ENCODE peak calls at places on chromosomes 1 and 21, in eight cellular contexts. S is stimulated activated CD4-positive, alpha-beta T cell treated with anti-CD3 and anti-CD28 coated beads, Interleukin-2, amount 100 ng/mL, for 48 hours; Q is HCEC 1CT; Y is fibroblast of pulmonary artery; O is RWPE1; U is activated naive CD4-positive, alpha-beta T cell treated with anti-CD3 and anti-CD28 coated beads, Interleukin-2, amount 50 U/mL, for 72 hours; L is iris pigment epithelial cell; M is NCI-H2171 treated with DMSO at 0.1 percent for 48 hours. Z is an unnamed sample.

GRCh38 chr21:14554948-14555347 is 8.8 kb upstream of the SAMSN1 start:
- DNase-seq in S (no peak), Q (no peak), Y (peak; percentile 7), O (no peak), U (no peak), L (peak; percentile 15), M (no peak), Z (no peak)

GRCh38 chr1:159705251-159705910 is 9.0 kb downstream of the CRP start:
- DNase-seq in S (no peak), Q (no peak), Y (no peak), O (no peak), U (no peak), L (no peak), M (no peak), Z (no peak)

GRCh38 chr1:241610056-241610815 is 29.9 kb downstream of the CHML start:
- DNase-seq in S (no peak), Q (peak; percentile 24), Y (peak; percentile 55), O (no peak), U (no peak), L (peak; percentile 71), M (peak; percentile 92), Z (no peak)

GRCh38 chr1:240073097-240073496 is 18.6 kb upstream of the FMN2 start:
- DNase-seq in S (no peak), Q (no peak), Y (no peak), O (no peak), U (no peak), L (no peak), M (no peak), Z (no peak)

GRCh38 chr1:184156521-184157395 is 105.2 kb downstream of the TSEN15 start:
- DNase-seq in S (no peak), Q (no peak), Y (no peak), O (no peak), U (no peak), L (no peak), M (no peak), Z (no peak)

GRCh38 chr21:42073140-42074099 is 2.3 kb downstream of the UMODL1 start:
- DNase-seq in S (no peak), Q (no peak), Y (no peak), O (no peak), U (no peak), L (no peak), M (no peak), Z (no peak)

GRCh38 chr1:69794831-69795230 is 227.1 kb downstream of the LRRC7 start:
- DNase-seq in S (no peak), Q (peak; percentile 3), Y (no peak), O (no peak), U (no peak), L (peak; percentile 50), M (no peak), Z (no peak)

GRCh38 chr1:203284411-203285208 is 20.7 kb upstream of the BTG2 start:
- DNase-seq in S (no peak), Q (no peak), Y (no peak), O (no peak), U (no peak), L (no peak), M (no peak), Z (no peak)

GRCh38 chr1:196660912-196661311 is 9.1 kb downstream of the CFH start:
- DNase-seq in S (no peak), Q (peak; percentile 44), Y (peak; percentile 60), O (peak; percentile 79), U (peak; percentile 6), L (peak; percentile 39), M (peak; percentile 53), Z (no peak)

GRCh38 chr1:164137273-164137947 is 421.6 kb upstream of the PBX1 start:
- DNase-seq in S (no peak), Q (no peak), Y (no peak), O (no peak), U (no peak), L (no peak), M (no peak), Z (no peak)

GRCh38 chr1:234222561-234223280 is 150.5 kb upstream of the COA6 start:
- DNase-seq in S (no peak), Q (no peak), Y (no peak), O (peak; percentile 42), U (no peak), L (no peak), M (no peak), Z (no peak)

GRCh38 chr1:192702212-192702993 is 66.5 kb downstream of the RGS13 start:
- DNase-seq in S (no peak), Q (peak; percentile 78), Y (peak; percentile 67), O (peak; percentile 50), U (no peak), L (peak; percentile 94), M (no peak), Z (no peak)

GRCh38 chr1:109248444-109248796 is 919 bp upstream of the CELSR2 start:
- DNase-seq in S (no peak), Q (no peak), Y (no peak), O (no peak), U (no peak), L (no peak), M (no peak), Z (no peak)

GRCh38 chr1:214050513-214051401 is 63.0 kb downstream of the PROX1 start:
- DNase-seq in S (no peak), Q (no peak), Y (no peak), O (no peak), U (no peak), L (no peak), M (no peak), Z (no peak)

GRCh38 chr1:207863893-207864535 is 46.9 kb downstream of the CD34 start:
- DNase-seq in S (no peak), Q (no peak), Y (no peak), O (no peak), U (no peak), L (no peak), M (no peak), Z (no peak)

GRCh38 chr1:155018617-155019348 is 14.8 kb downstream of the DCST2 start:
- DNase-seq in S (no peak), Q (peak; percentile 25), Y (no peak), O (no peak), U (no peak), L (no peak), M (peak; percentile 43), Z (no peak)

GRCh38 chr1:243268751-243269460 is 13.1 kb downstream of the SDCCAG8 start:
- DNase-seq in S (no peak), Q (no peak), Y (peak; percentile 61), O (no peak), U (no peak), L (no peak), M (no peak), Z (no peak)

GRCh38 chr1:151581446-151581845 is 30.4 kb upstream of the SNX27 start:
- DNase-seq in S (no peak), Q (no peak), Y (no peak), O (no peak), U (no peak), L (no peak), M (no peak), Z (no peak)

GRCh38 chr1:232183802-232184201 is 446.1 kb downstream of the SIPA1L2 start:
- DNase-seq in S (no peak), Q (no peak), Y (no peak), O (no peak), U (no peak), L (no peak), M (peak; percentile 51), Z (no peak)

GRCh38 chr1:22285545-22286396 is 142.9 kb upstream of the WNT4 start:
- DNase-seq in S (no peak), Q (no peak), Y (peak; percentile 23), O (no peak), U (no peak), L (peak; percentile 25), M (no peak), Z (no peak)

GRCh38 chr1:181134543-181135461 is 46.3 kb downstream of the IER5 start:
- DNase-seq in S (no peak), Q (no peak), Y (peak; percentile 67), O (peak; percentile 93), U (peak; percentile 32), L (peak; percentile 83), M (peak; percentile 28), Z (no peak)

GRCh38 chr21:10272216-10272615 is 249.2 kb upstream of the TPTE start:
- DNase-seq in S (no peak), Q (peak; percentile 17), Y (peak; percentile 7), O (no peak), U (no peak), L (no peak), M (no peak), Z (no peak)

GRCh38 chr1:166383635-166384346 is 217.0 kb upstream of the FAM78B start:
- DNase-seq in S (no peak), Q (no peak), Y (no peak), O (no peak), U (no peak), L (no peak), M (no peak), Z (no peak)

GRCh38 chr1:247392088-247392487 is 23.9 kb upstream of the NLRP3 start:
- DNase-seq in S (no peak), Q (no peak), Y (no peak), O (no peak), U (no peak), L (no peak), M (no peak), Z (no peak)

GRCh38 chr1:216731562-216731961 is 8.3 kb upstream of the ESRRG start:
- DNase-seq in S (no peak), Q (no peak), Y (no peak), O (no peak), U (no peak), L (no peak), M (no peak), Z (no peak)

GRCh38 chr1:167630568-167631385 is 745 bp downstream of the RCSD1 start:
- DNase-seq in S (no peak), Q (no peak), Y (no peak), O (no peak), U (no peak), L (no peak), M (peak; percentile 41), Z (no peak)

GRCh38 chr1:187067160-187067559 is 238.4 kb downstream of the PLA2G4A start:
- DNase-seq in S (no peak), Q (no peak), Y (no peak), O (no peak), U (no peak), L (no peak), M (peak; percentile 81), Z (no peak)

GRCh38 chr1:163673756-163674155 is 352.0 kb downstream of the NUF2 start:
- DNase-seq in S (no peak), Q (peak; percentile 56), Y (peak; percentile 3), O (no peak), U (no peak), L (peak; percentile 58), M (no peak), Z (peak; percentile 15)

GRCh38 chr1:113684153-113684541 is 75.1 kb downstream of the PHTF1 start:
- DNase-seq in S (no peak), Q (peak; percentile 35), Y (peak; percentile 54), O (no peak), U (no peak), L (peak; percentile 54), M (no peak), Z (peak; percentile 12)

GRCh38 chr1:204468766-204469302 is 25.8 kb downstream of the PIK3C2B start:
- DNase-seq in S (no peak), Q (no peak), Y (no peak), O (no peak), U (no peak), L (no peak), M (no peak), Z (no peak)

GRCh38 chr1:181936269-181936668 is 125.2 kb downstream of the ZNF648 start:
- DNase-seq in S (peak; percentile 4), Q (no peak), Y (no peak), O (no peak), U (peak; percentile 18), L (no peak), M (no peak), Z (no peak)

GRCh38 chr1:211009944-211010343 is 124.0 kb downstream of the KCNH1 start:
- DNase-seq in S (no peak), Q (no peak), Y (no peak), O (no peak), U (no peak), L (no peak), M (no peak), Z (no peak)

GRCh38 chr1:242523282-242523967 is 1.1 kb downstream of the PLD5 start:
- DNase-seq in S (no peak), Q (no peak), Y (no peak), O (no peak), U (no peak), L (no peak), M (no peak), Z (no peak)

GRCh38 chr1:199573047-199573446 is 454.5 kb upstream of the NR5A2 start:
- DNase-seq in S (no peak), Q (no peak), Y (no peak), O (no peak), U (no peak), L (peak; percentile 10), M (no peak), Z (no peak)